ENCODE peak calls at places on chromosomes 1 and 21, in eight cellular contexts. W is GDM1; A is MM.1S; K is A172; H is RCC 7860; G is naive thymus-derived CD8-positive, alpha-beta T cell; Y is AG04449; Z is stimulated activated CD4-positive, alpha-beta T cell treated with anti-CD3 and anti-CD28 coated beads, Interleukin-12 subunit alpha, Interleukin-12 subunit beta, amount 100 ng/mL, for 4 hours. S is an unnamed sample.

GRCh38 chr1:85606414-85606800 is 25.8 kb downstream of the CCN1 start:
- DNase-seq in Z (no peak), W (no peak), H (peak; percentile 61), Y (no peak), A (no peak), G (no peak), K (no peak), S (no peak)

GRCh38 chr1:203686091-203686632 is 59.5 kb downstream of the ATP2B4 start:
- DNase-seq in Y (no peak), G (no peak), Z (no peak), K (no peak), W (no peak), A (no peak), H (no peak), S (no peak)

GRCh38 chr1:41274827-41275519 is 32.9 kb upstream of the SCMH1 start:
- DNase-seq in A (no peak), W (no peak), K (no peak), G (no peak), Z (no peak), H (no peak), Y (no peak), S (no peak)

GRCh38 chr1:21258331-21259134 is 31.7 kb downstream of the ECE1 start:
- DNase-seq in A (no peak), G (no peak), W (no peak), Z (no peak), H (no peak), K (no peak), Y (no peak), S (no peak)

GRCh38 chr1:160330119-160330518 is 12.9 kb downstream of the COPA start:
- DNase-seq in Z (no peak), H (no peak), K (no peak), Y (no peak), G (no peak), W (no peak), A (no peak), S (no peak)

GRCh38 chr1:17403081-17403480 is 31.1 kb downstream of the PADI6 start:
- DNase-seq in Z (no peak), W (no peak), H (no peak), A (no peak), Y (no peak), K (no peak), G (no peak), S (no peak)

GRCh38 chr1:99877568-99877967 is 27.4 kb downstream of the AGL start:
- DNase-seq in A (no peak), Z (no peak), Y (no peak), K (no peak), G (no peak), H (no peak), W (no peak), S (no peak)

GRCh38 chr1:36352141-36352909 is 28.9 kb upstream of the EVA1B start:
- DNase-seq in G (no peak), H (peak; percentile 86), A (no peak), Y (no peak), W (no peak), Z (no peak), K (peak; percentile 73), S (no peak)

GRCh38 chr21:42426876-42427480 is 23.3 kb downstream of the UBASH3A start:
- DNase-seq in Y (no peak), Z (no peak), H (no peak), A (no peak), G (no peak), K (no peak), W (no peak), S (no peak)

GRCh38 chr1:46183119-46183842 is 7.0 kb upstream of the P3R3URF start:
- DNase-seq in G (no peak), Z (no peak), A (no peak), Y (peak; percentile 89), K (peak; percentile 99), H (peak; percentile 99), W (no peak), S (no peak)

GRCh38 chr1:39507230-39507928 is 15.9 kb downstream of the BMP8A start:
- DNase-seq in H (no peak), W (no peak), G (no peak), Z (no peak), Y (no peak), A (no peak), K (no peak), S (no peak)

GRCh38 chr1:243312962-243313634 is 57.3 kb downstream of the SDCCAG8 start:
- DNase-seq in Z (no peak), Y (no peak), W (no peak), A (no peak), H (no peak), G (no peak), K (no peak), S (no peak)

GRCh38 chr1:166811691-166812090 is 27.6 kb upstream of the POGK start:
- DNase-seq in G (no peak), A (no peak), W (no peak), Y (peak; percentile 60), H (no peak), K (no peak), Z (no peak), S (no peak)

GRCh38 chr1:189605236-189605635 is 872.4 kb downstream of the BRINP3 start:
- DNase-seq in Y (no peak), H (no peak), A (no peak), G (no peak), W (no peak), K (no peak), Z (no peak), S (no peak)

GRCh38 chr1:182292193-182292741 is 99.3 kb downstream of the GLUL start:
- DNase-seq in H (no peak), Z (no peak), W (no peak), G (no peak), A (no peak), Y (no peak), K (no peak), S (no peak)

GRCh38 chr1:164630626-164631396 is 71.8 kb downstream of the PBX1 start:
- DNase-seq in Y (no peak), W (no peak), G (no peak), Z (no peak), K (no peak), H (no peak), A (peak; percentile 60), S (no peak)

GRCh38 chr1:67575861-67576260 is 109.1 kb upstream of the GADD45A start:
- DNase-seq in Y (peak; percentile 64), K (peak; percentile 30), G (no peak), A (no peak), W (no peak), H (no peak), Z (no peak), S (no peak)

GRCh38 chr1:54401799-54402198 is 4.4 kb downstream of the SSBP3 start:
- DNase-seq in G (no peak), Z (no peak), H (no peak), Y (no peak), W (no peak), K (no peak), A (no peak), S (no peak)

GRCh38 chr1:158146165-158146564 is 34.5 kb upstream of the CD1D start:
- DNase-seq in Z (no peak), W (no peak), H (peak; percentile 38), Y (no peak), K (peak; percentile 93), G (no peak), A (no peak), S (no peak)

GRCh38 chr1:161196521-161197451 is 2.1 kb downstream of the ADAMTS4 start:
- DNase-seq in G (no peak), H (no peak), Z (no peak), A (no peak), W (no peak), Y (no peak), K (no peak), S (no peak)

GRCh38 chr1:92709738-92710137 is 75.2 kb downstream of the EVI5 start:
- DNase-seq in Y (peak; percentile 36), W (no peak), Z (no peak), H (peak; percentile 43), G (no peak), A (no peak), K (peak; percentile 50), S (no peak)